ENCODE peak calls at places on chromosomes 16 and 17, in five cellular contexts. M is GM12891, N is SK-N-SH, S is Panc1, T is prostate gland. Z is an unnamed sample.

GRCh38 chr17:57294629-57295501 is 38.5 kb downstream of the MSI2 start:
- DNase-seq in S (no peak), M (no peak), N (peak), T (no peak), Z (peak)

GRCh38 chr17:50148226-50149098 is 2.0 kb downstream of the PPP1R9B start:
- DNase-seq in M (peak), T (peak), N (peak), S (no peak), Z (no peak)

GRCh38 chr16:64615647-64616280 is 506.1 kb downstream of the CDH11 start:
- DNase-seq in N (no peak), S (no peak), T (no peak), M (no peak), Z (no peak)

GRCh38 chr16:70652322-70652721 is 6.0 kb downstream of the IL34 start:
- DNase-seq in N (no peak), T (no peak), M (no peak), S (no peak), Z (peak)

GRCh38 chr16:23835390-23836077 is at the start of gene PRKCB:
- DNase-seq in N (peak), M (peak), T (peak), S (no peak), Z (peak)

GRCh38 chr16:50568187-50568830 is 20.1 kb downstream of the NKD1 start:
- DNase-seq in T (no peak), S (no peak), N (no peak), M (no peak), Z (no peak)

GRCh38 chr17:73773702-73774101 is 129.5 kb upstream of the SDK2 start:
- DNase-seq in S (no peak), N (no peak), T (no peak), M (no peak), Z (no peak)

GRCh38 chr17:77295410-77295809 is 154.6 kb downstream of the SEC14L1 start:
- DNase-seq in M (no peak), S (no peak), T (no peak), N (no peak), Z (no peak)

GRCh38 chr16:424033-424622 is 1.3 kb upstream of the RAB11FIP3 start:
- DNase-seq in T (peak), S (peak), M (no peak), N (no peak), Z (peak)

GRCh38 chr17:19546289-19547065 is 12.8 kb downstream of the SLC47A1 start:
- DNase-seq in N (no peak), M (no peak), S (no peak), T (no peak), Z (peak)

GRCh38 chr17:64004903-64005733 is 7.0 kb downstream of the PRR29 start:
- DNase-seq in S (no peak), M (no peak), T (no peak), N (peak), Z (no peak)

GRCh38 chr17:77049440-77049839 is 91.3 kb upstream of the SEC14L1 start:
- DNase-seq in T (no peak), N (no peak), M (no peak), S (no peak), Z (no peak)

GRCh38 chr17:50330151-50330753 is 15.7 kb upstream of the XYLT2 start:
- DNase-seq in S (no peak), N (no peak), M (no peak), T (no peak), Z (no peak)

GRCh38 chr16:67804853-67805542 is 1.4 kb downstream of the RANBP10 start:
- DNase-seq in T (no peak), M (no peak), N (no peak), S (no peak), Z (peak)

GRCh38 chr16:51807551-51807950 is 656.5 kb upstream of the SALL1 start:
- DNase-seq in S (no peak), N (no peak), T (no peak), M (no peak), Z (no peak)

GRCh38 chr17:82231562-82232321 is 2.9 kb downstream of the SLC16A3 start:
- DNase-seq in M (no peak), S (no peak), N (no peak), T (peak), Z (peak)

GRCh38 chr16:65600046-65600445 is 478.2 kb upstream of the CDH11 start:
- DNase-seq in N (no peak), M (no peak), S (no peak), T (no peak), Z (no peak)

GRCh38 chr17:70081885-70082284 is 6.9 kb downstream of the KCNJ16 start:
- DNase-seq in S (no peak), T (no peak), M (no peak), N (no peak), Z (no peak)

GRCh38 chr17:4968166-4968915 is 724 bp upstream of the SPAG7 start:
- DNase-seq in M (peak), T (peak), N (peak), S (no peak), Z (no peak)

GRCh38 chr16:18932243-18932997 is 6.2 kb upstream of the SMG1 start:
- DNase-seq in M (no peak), S (no peak), T (no peak), N (no peak), Z (no peak)

GRCh38 chr16:86577314-86577971 is 906 bp upstream of the FOXL1 start:
- DNase-seq in M (no peak), N (no peak), S (no peak), T (no peak), Z (peak)

GRCh38 chr16:48182979-48183537 is 27.3 kb upstream of the ABCC12 start:
- DNase-seq in T (no peak), S (no peak), M (no peak), N (no peak), Z (no peak)

GRCh38 chr17:7440823-7441174 is 1.5 kb downstream of the FGF11 start:
- DNase-seq in T (no peak), N (peak), S (no peak), M (no peak), Z (peak)

GRCh38 chr17:19554393-19554792 is 20.7 kb downstream of the SLC47A1 start:
- DNase-seq in N (no peak), S (no peak), T (no peak), M (no peak), Z (peak)

GRCh38 chr16:53664724-53665345 is 38.8 kb downstream of the RPGRIP1L start:
- DNase-seq in M (no peak), T (no peak), N (no peak), S (no peak), Z (no peak)

GRCh38 chr17:2158011-2158410 is 103.1 kb downstream of the HIC1 start:
- DNase-seq in N (no peak), M (no peak), T (no peak), S (no peak), Z (no peak)

GRCh38 chr17:27782791-27783206 is 17.5 kb downstream of the NOS2 start:
- DNase-seq in M (no peak), N (peak), T (no peak), S (no peak), Z (no peak)

GRCh38 chr17:70172921-70173320 is 3.6 kb downstream of the KCNJ2 start:
- DNase-seq in N (no peak), S (no peak), T (no peak), M (no peak), Z (peak)

GRCh38 chr17:45809484-45809883 is 25.4 kb downstream of the CRHR1 start:
- DNase-seq in T (no peak), S (no peak), N (peak), M (no peak), Z (no peak)

GRCh38 chr17:42675348-42675983 is 1.3 kb downstream of the PLEKHH3 start:
- DNase-seq in M (no peak), N (peak), T (peak), S (no peak), Z (no peak)

GRCh38 chr17:77933777-77934398 is 24.6 kb upstream of the TNRC6C start:
- DNase-seq in S (no peak), T (no peak), N (no peak), M (no peak), Z (no peak)

GRCh38 chr16:4651842-4652241 is 27.2 kb downstream of the MGRN1 start:
- DNase-seq in S (no peak), M (no peak), N (no peak), T (no peak), Z (no peak)

GRCh38 chr16:69424935-69425784 is 741 bp downstream of the CYB5B start:
- DNase-seq in T (no peak), S (no peak), M (no peak), N (peak), Z (no peak)

GRCh38 chr17:9937164-9937835 is 32.2 kb upstream of the RCVRN start:
- DNase-seq in M (no peak), T (peak), S (no peak), N (no peak), Z (no peak)
- TF ChIP-seq POLR2AphosphoS5 in M (no peak), T (peak), S (no peak), N (no peak), Z (no peak)

GRCh38 chr16:79836129-79836528 is 235.6 kb upstream of the MAF start:
- DNase-seq in T (no peak), N (no peak), S (no peak), M (no peak), Z (no peak)
- TF ChIP-seq POLR2AphosphoS5 in T (no peak), N (no peak), S (no peak), M (no peak), Z (no peak)

GRCh38 chr16:16191493-16192167 is 31.7 kb downstream of the ABCC6 start:
- DNase-seq in N (no peak), S (no peak), T (no peak), M (no peak), Z (peak)
- TF ChIP-seq POLR2AphosphoS5 in N (no peak), S (no peak), T (no peak), M (no peak), Z (no peak)

GRCh38 chr17:60804831-60805230 is 127.2 kb downstream of the BCAS3 start:
- DNase-seq in T (no peak), M (no peak), S (no peak), N (no peak), Z (no peak)

DNA sequence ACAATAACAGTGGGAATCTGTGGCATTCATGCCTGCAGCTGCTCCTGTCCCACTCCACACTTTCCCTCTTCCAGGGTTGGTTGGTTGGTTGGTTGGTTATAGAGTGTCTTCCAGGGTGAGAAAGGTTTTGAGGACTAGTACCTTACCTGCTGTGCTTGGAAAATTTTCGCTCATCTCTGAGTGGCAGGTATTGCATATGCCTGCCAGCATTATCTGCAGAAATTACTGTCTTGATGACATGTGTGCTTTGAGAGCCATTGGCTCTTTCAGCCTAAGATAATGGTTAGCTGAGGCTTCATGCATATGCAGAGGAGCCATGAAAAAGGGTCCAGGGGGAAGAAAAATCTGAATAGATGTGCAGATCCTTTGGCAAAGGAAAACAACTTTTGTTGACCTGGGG is 131.8 kb downstream of the BCAS3 start:
- DNase-seq in S (no peak), M (no peak), T (no peak), N (no peak), Z (no peak)
- TF ChIP-seq POLR2AphosphoS5 in S (no peak), M (no peak), T (no peak), N (no peak), Z (no peak)

DNA sequence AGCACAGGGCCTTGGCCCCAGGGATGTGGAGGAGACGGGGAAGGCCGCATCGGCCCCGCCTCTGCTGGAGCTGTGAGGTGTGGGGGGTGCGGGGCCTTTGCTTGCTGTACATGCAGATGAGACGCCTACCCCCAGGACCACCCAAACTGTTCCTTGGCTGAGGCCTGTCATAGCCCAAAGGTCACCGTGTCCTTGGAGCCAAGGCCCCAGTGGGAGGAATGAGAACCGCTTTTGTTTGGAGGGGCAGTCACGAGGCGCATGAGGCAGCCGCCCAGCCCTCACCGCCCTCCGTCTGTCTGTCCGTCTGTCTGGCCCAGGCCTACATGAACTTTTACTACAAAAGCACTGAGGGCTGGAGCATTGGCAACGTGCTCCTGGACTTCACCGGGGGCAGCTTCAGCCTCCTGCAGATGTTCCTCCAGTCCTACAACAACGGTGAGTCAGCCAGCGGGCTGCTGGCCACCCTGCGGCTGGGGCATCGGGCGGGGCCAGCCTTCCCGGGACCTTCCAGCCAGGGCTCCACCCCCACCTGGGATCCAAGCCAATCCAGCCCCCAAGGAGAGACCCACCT is 8.8 kb downstream of the TAX1BP3 start:
- DNase-seq in T (peak), M (no peak), S (no peak), N (no peak), Z (no peak)
- TF ChIP-seq POLR2AphosphoS5 in T (peak), M (no peak), S (no peak), N (no peak), Z (peak)